ENCODE peak calls at places on chromosomes 2 and 18, in seven cellular contexts. I is mesothelial cell of epicardium; E is adipocyte; O is stimulated activated CD4-positive, alpha-beta T cell treated with anti-CD3 and anti-CD28 coated beads, Interleukin-12 subunit alpha, Interleukin-12 subunit beta, amount 100 ng/mL, for 24 hours; Z is Calu3; D is natural killer cell treated with Interleukin-12 subunit alpha and Interleukin-12 subunit beta and Interleukin-15 and Interleukin-18, amount 100 ng/mL, for 72 hours; Q is H54. R is an unnamed sample.

GRCh38 chr2:128930101-128930500 is 611.4 kb upstream of the HS6ST1 start:
- DNase-seq in D (no peak), O (no peak), I (no peak), E (no peak), Q (no peak), Z (no peak), R (no peak)

GRCh38 chr2:33589444-33589843 is 9.7 kb downstream of the FAM98A start:
- DNase-seq in Q (no peak), Z (no peak), E (peak; percentile 72), I (no peak), O (no peak), D (no peak), R (no peak)

GRCh38 chr2:11677146-11678055 is 7.4 kb upstream of the NTSR2 start:
- DNase-seq in O (no peak), Z (no peak), I (no peak), Q (no peak), E (no peak), D (no peak), R (no peak)

GRCh38 chr2:152558174-152559091 is 158.8 kb downstream of the PRPF40A start:
- DNase-seq in I (no peak), Z (no peak), Q (no peak), O (no peak), E (peak; percentile 75), D (no peak), R (no peak)

GRCh38 chr18:36127866-36128845 is 984 bp downstream of the SLC39A6 start:
- DNase-seq in D (no peak), Q (no peak), E (peak; percentile 58), I (no peak), O (no peak), Z (peak; percentile 3), R (no peak)

GRCh38 chr18:40926679-40927078 is 1028.4 kb upstream of the PIK3C3 start:
- DNase-seq in I (no peak), O (no peak), Q (no peak), Z (no peak), E (no peak), D (no peak), R (no peak)

GRCh38 chr2:29628882-29629281 is 292.5 kb downstream of the ALK start:
- DNase-seq in O (no peak), D (no peak), E (no peak), I (no peak), Q (no peak), Z (no peak), R (no peak)

GRCh38 chr2:69685321-69686048 is 41.9 kb upstream of the AAK1 start:
- DNase-seq in E (no peak), Q (no peak), I (no peak), Z (peak; percentile 47), O (peak; percentile 26), D (peak; percentile 65), R (no peak)

GRCh38 chr2:223383315-223383714 is 218.8 kb downstream of the SCG2 start:
- DNase-seq in D (no peak), Z (no peak), O (no peak), E (peak; percentile 10), I (no peak), Q (no peak), R (no peak)

GRCh38 chr2:18516112-18516511 is 44.3 kb downstream of the RDH14 start:
- DNase-seq in Q (no peak), Z (no peak), E (peak; percentile 38), O (no peak), I (no peak), D (no peak), R (no peak)

GRCh38 chr2:142721015-142721414 is 156.4 kb upstream of the KYNU start:
- DNase-seq in E (no peak), Q (no peak), Z (no peak), D (no peak), I (no peak), O (no peak), R (no peak)

GRCh38 chr2:216695401-216695821 is at the start of gene IGFBP5:
- DNase-seq in Z (peak; percentile 69), E (peak; percentile 96), O (no peak), Q (no peak), D (peak; percentile 10), I (peak; percentile 80), R (no peak)

GRCh38 chr18:70907673-70908072 is 618.8 kb downstream of the SOCS6 start:
- DNase-seq in I (no peak), O (no peak), Q (no peak), Z (peak; percentile 14), E (no peak), D (no peak), R (no peak)

GRCh38 chr2:121376851-121377250 is 91.8 kb upstream of the TFCP2L1 start:
- DNase-seq in Z (no peak), E (no peak), Q (no peak), I (no peak), O (no peak), D (no peak), R (no peak)

GRCh38 chr2:128442891-128443302 is 124.2 kb upstream of the HS6ST1 start:
- DNase-seq in I (peak; percentile 12), O (no peak), E (no peak), Z (no peak), D (no peak), Q (no peak), R (peak; percentile 7)

GRCh38 chr2:237704476-237705224 is 77.3 kb downstream of the LRRFIP1 start:
- DNase-seq in D (no peak), Q (no peak), E (peak; percentile 71), Z (no peak), O (no peak), I (no peak), R (no peak)

GRCh38 chr2:176561706-176562105 is 292.5 kb downstream of the MTX2 start:
- DNase-seq in Z (no peak), Q (no peak), D (no peak), O (no peak), E (no peak), I (no peak), R (no peak)

GRCh38 chr2:94890234-94890633 is 19.0 kb downstream of the TEKT4 start:
- DNase-seq in O (no peak), Q (no peak), D (no peak), I (no peak), Z (no peak), E (no peak), R (no peak)

GRCh38 chr2:190540048-190540447 is 5.5 kb upstream of the NEMP2 start:
- DNase-seq in Z (no peak), D (no peak), I (no peak), Q (no peak), E (no peak), O (no peak), R (no peak)

GRCh38 chr2:1366546-1367134 is 46.6 kb upstream of the TPO start:
- DNase-seq in Q (no peak), O (peak; percentile 8), E (no peak), Z (no peak), D (no peak), I (no peak), R (no peak)

GRCh38 chr2:7752291-7752690 is 835.1 kb downstream of the RNF144A start:
- DNase-seq in D (no peak), O (no peak), Q (no peak), E (peak; percentile 51), Z (no peak), I (no peak), R (no peak)

GRCh38 chr2:177343773-177344172 is 48.8 kb upstream of the AGPS start:
- DNase-seq in E (no peak), Q (no peak), O (no peak), D (no peak), Z (no peak), I (no peak), R (no peak)

GRCh38 chr18:36411745-36412168 is 114.2 kb downstream of the FHOD3 start:
- DNase-seq in Z (peak; percentile 37), D (no peak), Q (no peak), O (no peak), I (no peak), E (no peak), R (no peak)

GRCh38 chr2:69734040-69734611 is 7.8 kb upstream of the ANXA4 start:
- DNase-seq in Q (no peak), Z (peak; percentile 40), E (no peak), I (no peak), O (no peak), D (no peak), R (no peak)

GRCh38 chr18:50151876-50152275 is 43.1 kb downstream of the MYO5B start:
- DNase-seq in Q (no peak), Z (no peak), O (no peak), I (no peak), E (peak; percentile 3), D (no peak), R (no peak)

GRCh38 chr2:16201876-16202642 is 261.7 kb downstream of the MYCN start:
- DNase-seq in I (no peak), O (no peak), D (no peak), Z (no peak), Q (no peak), E (no peak), R (no peak)

GRCh38 chr2:49972699-49973098 is 818.4 kb upstream of the FSHR start:
- DNase-seq in Z (no peak), Q (no peak), E (no peak), O (no peak), D (no peak), I (no peak), R (no peak)

GRCh38 chr2:195319112-195319460 is 337.9 kb upstream of the SLC39A10 start:
- DNase-seq in E (peak; percentile 75), O (no peak), I (no peak), Z (peak; percentile 37), Q (peak; percentile 6), D (no peak), R (no peak)

GRCh38 chr2:135299656-135300244 is 231.3 kb downstream of the ZRANB3 start:
- DNase-seq in Z (no peak), I (no peak), Q (no peak), O (no peak), E (peak; percentile 7), D (no peak), R (no peak)

R was measured in ascending aorta.